ENCODE peak calls at places on chromosomes 12 and 14, in ten cellular contexts. Y, S, H, B, C, M, R, W, U and Z are unnamed samples.

GRCh38 chr12:25420116-25420515 is 133.0 kb downstream of the LMNTD1 start:
- DNase-seq in H (no peak), W (no peak), U (no peak), R (no peak), M (no peak), B (no peak), S (no peak), Y (no peak), C (no peak), Z (no peak)

GRCh38 chr14:104770851-104771272 is 17.9 kb downstream of the SIVA1 start:
- DNase-seq in H (no peak), S (no peak), R (no peak), C (no peak), Y (no peak), M (no peak), B (no peak), U (peak; percentile 54), W (no peak), Z (no peak)

GRCh38 chr12:6267007-6267721 is 43.3 kb upstream of the PLEKHG6 start:
- DNase-seq in Y (peak; percentile 29), M (no peak), H (no peak), C (no peak), U (peak; percentile 81), R (peak; percentile 29), B (no peak), S (no peak), W (no peak), Z (peak; percentile 77)

GRCh38 chr12:104201238-104202001 is 14.2 kb upstream of the TXNRD1 start:
- DNase-seq in H (no peak), B (peak; percentile 50), R (peak; percentile 50), M (peak; percentile 19), W (peak; percentile 40), C (no peak), Y (peak; percentile 19), U (peak; percentile 54), S (no peak), Z (peak; percentile 17)

GRCh38 chr14:105473033-105473676 is 1.5 kb upstream of the CRIP2 start:
- DNase-seq in R (no peak), U (no peak), C (no peak), S (no peak), W (peak; percentile 45), Y (no peak), M (no peak), H (no peak), B (no peak), Z (no peak)

GRCh38 chr12:3753549-3754284 is 808 bp upstream of the CRACR2A start:
- DNase-seq in B (no peak), C (no peak), S (no peak), H (no peak), Y (no peak), U (peak; percentile 39), W (no peak), R (no peak), M (no peak), Z (no peak)

GRCh38 chr12:109775172-109775881 is 57.9 kb downstream of the TRPV4 start:
- DNase-seq in Y (peak; percentile 49), R (peak; percentile 54), C (no peak), M (peak; percentile 50), S (peak; percentile 47), U (peak; percentile 82), H (no peak), B (peak; percentile 87), W (peak; percentile 54), Z (peak; percentile 82)

GRCh38 chr12:110317921-110318320 is 36.9 kb downstream of the ATP2A2 start:
- DNase-seq in S (no peak), M (no peak), C (no peak), R (no peak), W (no peak), Y (no peak), B (no peak), H (no peak), U (no peak), Z (no peak)

GRCh38 chr12:12406762-12407161 is 49.9 kb downstream of the BORCS5 start:
- DNase-seq in R (no peak), H (no peak), C (no peak), S (no peak), B (no peak), W (no peak), M (no peak), U (no peak), Y (no peak), Z (no peak)

GRCh38 chr14:70192915-70193314 is 4.2 kb upstream of the SLC8A3 start:
- DNase-seq in H (no peak), S (no peak), W (no peak), B (peak; percentile 13), C (no peak), U (no peak), Y (no peak), R (no peak), M (no peak), Z (no peak)

GRCh38 chr12:88063375-88063774 is 34.2 kb upstream of the C12orf50 start:
- DNase-seq in C (no peak), W (no peak), B (no peak), R (no peak), U (no peak), M (no peak), H (no peak), Y (no peak), S (no peak), Z (no peak)

GRCh38 chr12:93601591-93601990 is 29.1 kb downstream of the SOCS2 start:
- DNase-seq in U (no peak), M (no peak), Y (no peak), S (no peak), B (no peak), R (no peak), H (no peak), C (no peak), W (no peak), Z (no peak)

GRCh38 chr14:70013269-70013873 is 134.2 kb downstream of the SMOC1 start:
- DNase-seq in M (no peak), B (peak; percentile 83), H (no peak), Y (no peak), R (no peak), S (no peak), U (peak; percentile 70), C (no peak), W (peak; percentile 27), Z (peak; percentile 62)

GRCh38 chr12:121513464-121514183 is 67.2 kb downstream of the KDM2B start:
- DNase-seq in R (no peak), W (no peak), S (no peak), H (no peak), C (no peak), B (peak; percentile 79), Y (no peak), U (peak; percentile 49), M (peak; percentile 67), Z (peak; percentile 39)

GRCh38 chr12:123602651-123603195 is 824 bp downstream of the DDX55 start:
- DNase-seq in M (no peak), R (no peak), U (no peak), H (no peak), Y (no peak), S (no peak), B (no peak), W (no peak), C (no peak), Z (peak; percentile 18)

GRCh38 chr14:91897121-91897701 is 29.9 kb upstream of the TC2N start:
- DNase-seq in U (no peak), H (peak; percentile 72), C (no peak), W (peak; percentile 47), S (peak; percentile 11), R (peak; percentile 85), M (no peak), B (no peak), Y (no peak), Z (no peak)

GRCh38 chr12:34205401-34205800 is 183.1 kb downstream of the ALG10 start:
- DNase-seq in R (no peak), W (no peak), B (no peak), U (no peak), S (no peak), C (no peak), H (no peak), M (no peak), Y (no peak), Z (no peak)

GRCh38 chr12:64256166-64256800 is 34.2 kb upstream of the KICS2 start:
- DNase-seq in B (no peak), S (no peak), M (peak; percentile 38), U (no peak), C (no peak), W (no peak), R (peak; percentile 32), H (no peak), Y (no peak), Z (no peak)

GRCh38 chr14:98633380-98633779 is 638.6 kb downstream of the BCL11B start:
- DNase-seq in B (no peak), R (no peak), H (no peak), U (no peak), S (peak; percentile 67), W (peak; percentile 51), M (peak; percentile 89), C (no peak), Y (no peak), Z (no peak)

GRCh38 chr14:26841920-26842741 is 244.3 kb upstream of the NOVA1 start:
- DNase-seq in U (no peak), B (no peak), H (peak; percentile 98), W (no peak), C (no peak), M (no peak), R (peak; percentile 96), S (no peak), Y (no peak), Z (no peak)

GRCh38 chr12:1523558-1524050 is 70.8 kb downstream of the FBXL14 start:
- DNase-seq in U (no peak), C (no peak), Y (no peak), M (no peak), H (no peak), B (peak; percentile 73), R (no peak), W (no peak), S (no peak), Z (no peak)

GRCh38 chr14:88533203-88533602 is 21.6 kb downstream of the PTPN21 start:
- DNase-seq in R (no peak), Y (no peak), S (no peak), B (no peak), C (no peak), U (no peak), W (no peak), H (no peak), M (no peak), Z (no peak)

GRCh38 chr12:3155710-3156386 is 78.7 kb downstream of the TSPAN9 start:
- DNase-seq in Y (no peak), C (no peak), W (no peak), M (no peak), R (no peak), U (no peak), S (no peak), B (no peak), H (no peak), Z (no peak)

GRCh38 chr12:121861549-121862254 is 3.0 kb upstream of the HPD start:
- DNase-seq in H (no peak), B (no peak), S (no peak), C (no peak), M (no peak), W (no peak), R (peak; percentile 55), U (no peak), Y (no peak), Z (no peak)

GRCh38 chr12:50825372-50825838 is 17.3 kb upstream of the TMPRSS12 start:
- DNase-seq in R (peak; percentile 41), S (no peak), U (no peak), Y (no peak), B (no peak), H (peak; percentile 23), C (no peak), M (peak; percentile 43), W (no peak), Z (no peak)

GRCh38 chr14:106200539-106201310 is 674.3 kb downstream of the TMEM121 start:
- DNase-seq in C (no peak), U (peak; percentile 34), Y (no peak), R (no peak), B (no peak), H (no peak), W (no peak), M (no peak), S (no peak), Z (no peak)

GRCh38 chr14:60245316-60246177 is 3.5 kb upstream of the PPM1A start:
- DNase-seq in R (no peak), Y (no peak), H (no peak), M (no peak), S (no peak), W (no peak), U (no peak), C (no peak), B (no peak), Z (peak; percentile 5)

GRCh38 chr12:75781532-75782046 is 250.0 kb downstream of the PHLDA1 start:
- DNase-seq in C (no peak), S (no peak), B (no peak), H (no peak), Y (no peak), U (no peak), M (no peak), R (peak; percentile 68), W (no peak), Z (no peak)